ENCODE peak calls at places on chromosomes 7 and 10, in seven cellular contexts. G is A549, Y is testis, A is fibroblast of lung, V is body of pancreas, K is cardiac muscle cell, L is right lobe of liver. I is an unnamed sample. For H3K9me3, the result is how much of the 10 kb centered on the place peaks cover.

GRCh38 chr10:71394926-71395562 is 1.7 kb upstream of the CDH23 start:
- DNase-seq in G (no peak), A (no peak), K (no peak), Y (no peak), L (peak), V (no peak), I (no peak)

GRCh38 chr10:95407546-95407945 is 116.7 kb upstream of the PDLIM1 start:
- DNase-seq in Y (no peak), L (no peak), K (no peak), V (no peak), G (no peak), A (no peak), I (no peak)

GRCh38 chr10:75403144-75404022 is 1.8 kb upstream of the ZNF503 start:
- DNase-seq in K (peak), G (peak), Y (peak), L (peak), A (peak), V (peak), I (no peak)

GRCh38 chr7:1137517-1138167 is 22.4 kb downstream of the ZFAND2A start:
- DNase-seq in L (no peak), Y (no peak), V (no peak), A (no peak), K (no peak), G (peak), I (no peak)

GRCh38 chr7:68691261-68692216 is 906.7 kb upstream of the AUTS2 start:
- DNase-seq in V (no peak), Y (no peak), A (peak), G (peak), L (no peak), K (no peak), I (no peak)

GRCh38 chr10:62323751-62324150 is 50.4 kb upstream of the ZNF365 start:
- DNase-seq in Y (no peak), K (no peak), L (no peak), V (no peak), A (no peak), G (no peak), I (no peak)

GRCh38 chr10:76905251-76905650 is 732.4 kb downstream of the KCNMA1 start:
- DNase-seq in V (no peak), Y (no peak), A (no peak), K (no peak), G (no peak), L (no peak), I (no peak)

GRCh38 chr7:47934831-47935230 is 13.4 kb downstream of the PKD1L1 start:
- DNase-seq in K (no peak), A (no peak), Y (no peak), G (no peak), L (no peak), V (no peak), I (no peak)

GRCh38 chr10:88879754-88880286 is at the start of gene STAMBPL1:
- DNase-seq in K (no peak), V (no peak), L (no peak), Y (peak), G (no peak), A (peak), I (peak)

GRCh38 chr10:36096571-36096970 is 454.5 kb upstream of the FZD8 start:
- DNase-seq in V (no peak), Y (no peak), G (no peak), K (no peak), A (no peak), L (no peak), I (no peak)

GRCh38 chr10:133261726-133262325 is 14.8 kb downstream of the ADAM8 start:
- DNase-seq in A (peak), K (peak), G (peak), Y (peak), L (peak), V (peak), I (peak)

GRCh38 chr7:110839866-110840265 is 251.1 kb upstream of the LRRN3 start:
- DNase-seq in Y (peak), L (no peak), V (peak), K (peak), G (peak), A (peak), I (no peak)

GRCh38 chr10:61754553-61755540 is 92.1 kb downstream of the CABCOCO1 start:
- DNase-seq in G (no peak), K (no peak), Y (no peak), V (no peak), L (no peak), A (no peak), I (no peak)

GRCh38 chr7:136741941-136742340 is 126.5 kb upstream of the CHRM2 start:
- DNase-seq in Y (no peak), V (no peak), G (no peak), L (no peak), A (no peak), K (no peak), I (no peak)

GRCh38 chr7:52500796-52501195 is 534.6 kb upstream of the POM121L12 start:
- DNase-seq in A (no peak), Y (no peak), G (no peak), V (no peak), K (no peak), L (no peak), I (no peak)

GRCh38 chr10:133089461-133089800 is 1.7 kb downstream of the ADGRA1 start:
- DNase-seq in A (no peak), V (no peak), G (no peak), K (no peak), Y (no peak), L (no peak), I (no peak)

GRCh38 chr10:9745158-9745557 is 1272.5 kb upstream of the CELF2 start:
- DNase-seq in K (no peak), Y (no peak), G (no peak), A (no peak), V (no peak), L (no peak), I (no peak)

GRCh38 chr7:82105463-82105862 is 335.6 kb upstream of the HGF start:
- DNase-seq in V (no peak), K (no peak), A (peak), L (no peak), Y (no peak), G (peak), I (no peak)

GRCh38 chr10:113524120-113524519 is 28.7 kb upstream of the HABP2 start:
- DNase-seq in V (no peak), A (no peak), Y (no peak), G (peak), L (peak), K (no peak), I (no peak)

GRCh38 chr10:69847883-69848282 is 46.2 kb downstream of the COL13A1 start:
- DNase-seq in Y (no peak), L (no peak), G (no peak), A (no peak), K (no peak), V (no peak), I (no peak)

GRCh38 chr10:44752451-44753441 is 158.4 kb upstream of the TMEM72 start:
- DNase-seq in G (peak), V (peak), K (no peak), A (peak), Y (no peak), L (no peak), I (no peak)

GRCh38 chr10:94997763-94998174 is 59.3 kb downstream of the CYP2C9 start:
- DNase-seq in V (no peak), L (no peak), G (no peak), K (no peak), A (no peak), Y (no peak), I (no peak)

GRCh38 chr7:105319578-105319977 is 69.1 kb downstream of the SRPK2 start:
- DNase-seq in Y (no peak), A (no peak), L (no peak), V (no peak), G (no peak), K (no peak), I (no peak)

GRCh38 chr10:11435621-11436020 is 175.8 kb downstream of the USP6NL start:
- DNase-seq in Y (no peak), A (no peak), G (no peak), V (no peak), L (peak), K (peak), I (peak)

GRCh38 chr10:47294501-47294900 is 5.5 kb upstream of the GDF10 start:
- DNase-seq in V (no peak), K (no peak), G (no peak), A (no peak), L (peak), Y (peak), I (no peak)

GRCh38 chr7:151657173-151657572 is 137.5 kb upstream of the RHEB start:
- DNase-seq in K (no peak), L (no peak), Y (no peak), A (no peak), V (no peak), G (no peak), I (no peak)

GRCh38 chr10:20858292-20859124 is 38.6 kb downstream of the NEBL start:
- DNase-seq in L (no peak), V (no peak), A (peak), G (peak), Y (no peak), K (no peak), I (no peak)

GRCh38 chr7:69787736-69788431 is 189.6 kb downstream of the AUTS2 start:
- DNase-seq in Y (no peak), V (no peak), G (no peak), A (no peak), L (no peak), K (no peak), I (no peak)

GRCh38 chr7:80225361-80225760 is 90.7 kb downstream of the GNAI1 start:
- DNase-seq in V (no peak), Y (no peak), A (no peak), K (no peak), L (no peak), G (no peak), I (no peak)

GRCh38 chr10:101397140-101397539 is 43.2 kb downstream of the BTRC start:
- DNase-seq in V (no peak), L (no peak), A (peak), G (peak), K (peak), Y (no peak), I (no peak)

GRCh38 chr7:51060536-51060935 is 256.1 kb downstream of the COBL start:
- DNase-seq in V (no peak), Y (no peak), G (peak), A (no peak), K (no peak), L (no peak), I (no peak)

GRCh38 chr7:98222533-98223195 is 11.4 kb downstream of the BHLHA15 start:
- DNase-seq in Y (no peak), K (no peak), L (no peak), G (no peak), V (peak), A (no peak), I (no peak)

GRCh38 chr7:55158541-55158940 is 139.7 kb downstream of the EGFR start:
- DNase-seq in A (no peak), V (no peak), Y (no peak), L (no peak), K (no peak), G (no peak), I (no peak)

GRCh38 chr7:16914771-16915170 is 33.0 kb upstream of the AGR3 start:
- DNase-seq in G (peak), Y (no peak), A (no peak), L (no peak), V (no peak), K (peak), I (no peak)

GRCh38 chr7:945556-946255 is 8.8 kb downstream of the ADAP1 start:
- DNase-seq in L (no peak), K (no peak), A (no peak), G (no peak), V (peak), Y (no peak), I (no peak)

GRCh38 chr7:124031919-124032318 is 948 bp downstream of the TMEM229A start:
- DNase-seq in K (peak), A (no peak), Y (peak), V (no peak), G (no peak), L (no peak), I (no peak)

GRCh38 chr10:61836888-61837747 is 64.4 kb upstream of the ARID5B start:
- DNase-seq in A (peak), V (no peak), K (no peak), G (peak), Y (no peak), L (no peak), I (no peak)

GRCh38 chr10:124183617-124184016 is 90.2 kb upstream of the CHST15 start:
- DNase-seq in A (no peak), L (peak), G (no peak), K (no peak), Y (no peak), V (no peak), I (no peak)

DNA sequence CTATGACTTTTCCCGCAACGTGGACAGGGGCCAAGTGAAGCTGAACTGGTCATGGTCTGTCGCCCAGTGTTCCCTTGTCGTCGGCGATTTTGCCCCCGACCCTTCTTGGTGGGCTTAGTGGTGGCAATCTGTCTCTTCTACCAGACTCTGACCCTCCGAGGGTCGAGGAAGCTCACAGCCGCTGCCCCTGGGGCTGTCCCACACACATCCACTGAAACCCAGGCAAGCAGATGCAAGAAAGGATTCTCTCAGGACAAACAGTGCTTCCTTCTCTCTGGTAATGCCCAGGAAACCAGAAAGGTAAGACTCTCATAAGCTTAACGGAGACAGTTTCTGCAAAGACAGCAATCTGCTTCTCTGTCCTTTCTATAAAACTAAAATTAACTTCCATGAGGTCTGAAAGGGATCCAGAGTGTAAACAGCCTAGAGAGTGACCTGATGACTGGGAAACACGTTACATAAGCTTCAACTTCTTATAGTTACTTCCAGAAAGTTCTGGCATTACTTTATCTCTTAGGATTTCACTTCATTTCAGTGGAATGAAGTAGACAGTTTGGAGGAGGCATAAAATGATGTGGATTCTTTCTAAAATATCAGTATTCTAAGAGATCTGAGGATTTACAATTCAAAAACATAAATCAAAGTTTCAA is 1.2 kb downstream of the CPED1 start:
- DNase-seq in Y (no peak), L (peak), G (no peak), K (no peak), A (peak), V (peak), I (no peak)
- H3K4me3 ChIP-seq in Y (peak), L (peak), G (no peak), K (no peak), A (peak), V (no peak), I (no peak)

DNA sequence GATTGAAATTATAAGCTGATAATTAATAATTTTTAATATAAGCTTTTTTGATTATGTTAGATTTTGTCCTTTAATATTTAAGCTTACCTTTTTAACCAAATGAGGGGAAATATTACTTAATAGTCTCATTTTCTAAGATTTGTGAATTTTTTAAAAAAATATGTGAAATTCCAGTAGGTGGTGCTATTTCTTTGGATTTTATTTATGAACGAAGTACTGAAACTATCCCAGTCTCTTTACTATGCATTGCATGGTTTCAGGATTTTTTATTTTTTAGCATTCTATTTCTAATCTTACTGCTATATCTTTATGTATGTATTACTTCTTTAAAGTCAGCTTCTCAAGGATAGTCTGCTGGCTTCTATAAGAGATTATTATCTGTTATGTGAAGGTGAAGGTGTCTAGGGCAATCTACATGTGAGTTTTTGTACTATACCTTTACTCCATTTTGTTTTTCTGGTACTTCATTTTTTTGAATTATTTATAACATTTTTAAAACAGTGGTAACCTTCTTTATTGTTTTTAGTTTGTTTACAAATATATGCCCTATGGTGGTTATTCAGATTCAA is 78.3 kb downstream of the ATRNL1 start:
- DNase-seq in K (no peak), L (no peak), V (no peak), Y (no peak), G (no peak), A (peak), I (no peak)
- TF ChIP-seq CTCF in K (peak), L (peak), V (peak), Y (peak), G (peak), A (no peak), I (no peak)

GRCh38 chr10:130787821-130788220 is 523.7 kb downstream of the TCERG1L start:
- DNase-seq in L (no peak), V (no peak), G (no peak), K (no peak), Y (no peak), A (no peak), I (no peak)
- H3K9me3 ChIP-seq in L (under half), V (under half), G (under half), K (under half), Y (under half), A (under half), I (under half)

GRCh38 chr7:100171087-100171681 is 2.8 kb upstream of the GAL3ST4 start:
- DNase-seq in A (no peak), V (no peak), Y (peak), G (no peak), L (no peak), K (peak), I (peak)
- H3K4me3 ChIP-seq in A (no peak), V (no peak), Y (peak), G (peak), L (peak), K (peak), I (peak)

GRCh38 chr10:19048901-19049300 is 300 bp downstream of the MALRD1 start:
- DNase-seq in Y (no peak), A (no peak), G (no peak), V (no peak), L (no peak), K (no peak), I (no peak)
- TF ChIP-seq CTCF in Y (no peak), A (no peak), G (no peak), V (no peak), L (no peak), K (no peak), I (no peak)